ENCODE peak calls at places on chromosomes 11 and 22, in four cellular contexts. J is GM19239, Z is NCI-H345, B is NCI-H1436. M is an unnamed sample.

GRCh38 chr11:100687630-100688395 is 725 bp downstream of the ARHGAP42 start:
- DNase-seq in J (peak; percentile 55), Z (peak; percentile 25), B (peak; percentile 36), M (peak; percentile 29)

GRCh38 chr11:130865772-130866114 is 50.5 kb downstream of the SNX19 start:
- DNase-seq in J (no peak), Z (no peak), B (no peak), M (no peak)

GRCh38 chr11:106399075-106399500 is 321.6 kb downstream of the AASDHPPT start:
- DNase-seq in J (no peak), Z (no peak), B (no peak), M (no peak)

GRCh38 chr11:84234462-84235202 is 948.5 kb upstream of the CCDC90B start:
- DNase-seq in J (no peak), Z (no peak), B (no peak), M (no peak)

GRCh38 chr11:133981156-133981555 is 24.4 kb upstream of the IGSF9B start:
- DNase-seq in J (no peak), Z (no peak), B (no peak), M (no peak)

GRCh38 chr22:36395061-36395849 is 7.5 kb upstream of the MYH9 start:
- DNase-seq in J (no peak), Z (no peak), B (no peak), M (no peak)

GRCh38 chr11:126544311-126545056 is 189.0 kb downstream of the ST3GAL4 start:
- DNase-seq in J (no peak), Z (peak; percentile 77), B (peak; percentile 56), M (no peak)

GRCh38 chr22:35995345-35995744 is 33.3 kb downstream of the RBFOX2 start:
- DNase-seq in J (no peak), Z (no peak), B (no peak), M (no peak)

GRCh38 chr11:2203440-2204259 is 32.0 kb upstream of the TH start:
- DNase-seq in J (no peak), Z (no peak), B (no peak), M (no peak)

GRCh38 chr11:124920870-124921609 is 2.0 kb downstream of the HEPN1 start:
- DNase-seq in J (peak; percentile 40), Z (peak; percentile 38), B (no peak), M (no peak)

GRCh38 chr11:44538375-44539054 is 26.9 kb upstream of the CD82 start:
- DNase-seq in J (peak; percentile 82), Z (peak; percentile 74), B (peak; percentile 56), M (peak; percentile 39)

GRCh38 chr11:102279641-102280170 is 37.6 kb upstream of the BIRC3 start:
- DNase-seq in J (no peak), Z (no peak), B (no peak), M (peak; percentile 80)

GRCh38 chr22:40512426-40513136 is 123.9 kb downstream of the MRTFA start:
- DNase-seq in J (no peak), Z (no peak), B (no peak), M (no peak)

GRCh38 chr22:38704568-38705234 is 1.0 kb upstream of the GTPBP1 start:
- DNase-seq in J (no peak), Z (no peak), B (no peak), M (no peak)

GRCh38 chr11:69378303-69379141 is 84.6 kb downstream of the MYEOV start:
- DNase-seq in J (no peak), Z (no peak), B (no peak), M (no peak)

GRCh38 chr11:6474806-6475500 is 1.2 kb upstream of the TRIM3 start:
- DNase-seq in J (no peak), Z (no peak), B (no peak), M (no peak)

GRCh38 chr22:28024422-28024888 is 105.4 kb upstream of the PITPNB start:
- DNase-seq in J (no peak), Z (no peak), B (no peak), M (no peak)

GRCh38 chr11:73894725-73895335 is 18.0 kb downstream of the PAAF1 start:
- DNase-seq in J (no peak), Z (no peak), B (no peak), M (no peak)

GRCh38 chr11:1838426-1839131 is at the start of gene TNNI2:
- DNase-seq in J (no peak), Z (no peak), B (no peak), M (no peak)

GRCh38 chr11:107457205-107457557 is 444 bp downstream of the CWF19L2 start:
- DNase-seq in J (no peak), Z (no peak), B (no peak), M (no peak)

GRCh38 chr11:35632301-35632700 is 14.0 kb downstream of the FJX1 start:
- DNase-seq in J (no peak), Z (no peak), B (no peak), M (no peak)

GRCh38 chr11:59102259-59102765 is 4.7 kb upstream of the FAM111B start:
- DNase-seq in J (peak; percentile 32), Z (no peak), B (no peak), M (no peak)

GRCh38 chr22:48751539-48752437 is 1075.9 kb downstream of the BRD1 start:
- DNase-seq in J (no peak), Z (no peak), B (no peak), M (no peak)

GRCh38 chr11:126900349-126900748 is 100.2 kb downstream of the KIRREL3 start:
- DNase-seq in J (no peak), Z (no peak), B (no peak), M (no peak)

GRCh38 chr11:119369035-119369925 is 12.2 kb downstream of the USP2 start:
- DNase-seq in J (no peak), Z (no peak), B (peak; percentile 27), M (peak; percentile 54)

GRCh38 chr22:29030618-29031235 is 30.9 kb downstream of the C22orf31 start:
- DNase-seq in J (no peak), Z (no peak), B (no peak), M (peak; percentile 53)

M was measured in NCI-H526.